ENCODE peak calls at places on chromosome 16, in seven cellular contexts. One of them, this sample, is unnamed.

GRCh38 chr16:89764711-89765201 is 43.4 kb downstream of the ZNF276 start:
- DNase-seq in GM12892: peak
- DNase-seq in K562: no peak
- DNase-seq in HepG2: no peak
- DNase-seq in SK-N-SH: no peak
- DNase-seq in GM12891: peak
- DNase-seq in H1: no peak
- DNase-seq in this sample: peak

GRCh38 chr16:66427036-66427446 is at the start of gene BEAN1:
- DNase-seq in GM12892: no peak
- DNase-seq in K562: peak
- DNase-seq in HepG2: no peak
- DNase-seq in SK-N-SH: peak
- DNase-seq in GM12891: no peak
- DNase-seq in H1: peak
- DNase-seq in this sample: no peak

GRCh38 chr16:84464116-84464515 is 40.3 kb downstream of the MEAK7 start:
- DNase-seq in GM12892: no peak
- DNase-seq in K562: no peak
- DNase-seq in HepG2: no peak
- DNase-seq in SK-N-SH: no peak
- DNase-seq in GM12891: no peak
- DNase-seq in H1: peak
- DNase-seq in this sample: no peak

GRCh38 chr16:3175157-3176153 is 12.5 kb upstream of the OR1F1 start:
- DNase-seq in GM12892: no peak
- DNase-seq in K562: peak
- DNase-seq in HepG2: peak
- DNase-seq in SK-N-SH: no peak
- DNase-seq in GM12891: no peak
- DNase-seq in H1: peak
- DNase-seq in this sample: no peak

GRCh38 chr16:4847774-4848587 is 700 bp downstream of the UBN1 start:
- DNase-seq in GM12892: peak
- DNase-seq in K562: peak
- DNase-seq in HepG2: peak
- DNase-seq in SK-N-SH: peak
- DNase-seq in GM12891: peak
- DNase-seq in H1: no peak
- DNase-seq in this sample: no peak

GRCh38 chr16:68246121-68246520 is 948 bp downstream of the PLA2G15 start:
- DNase-seq in GM12892: no peak
- DNase-seq in K562: no peak
- DNase-seq in HepG2: no peak
- DNase-seq in SK-N-SH: no peak
- DNase-seq in GM12891: no peak
- DNase-seq in H1: no peak
- DNase-seq in this sample: no peak

GRCh38 chr16:20300312-20301097 is 26.8 kb downstream of the GP2 start:
- DNase-seq in GM12892: peak
- DNase-seq in K562: peak
- DNase-seq in HepG2: peak
- DNase-seq in SK-N-SH: peak
- DNase-seq in GM12891: peak
- DNase-seq in H1: peak
- DNase-seq in this sample: peak

GRCh38 chr16:1877804-1878203 is 5.8 kb upstream of the MEIOB start:
- DNase-seq in GM12892: no peak
- DNase-seq in K562: peak
- DNase-seq in HepG2: no peak
- DNase-seq in SK-N-SH: no peak
- DNase-seq in GM12891: no peak
- DNase-seq in H1: no peak
- DNase-seq in this sample: no peak

GRCh38 chr16:35651841-35652240 is 2192.4 kb downstream of the TP53TG3F start:
- DNase-seq in GM12892: no peak
- DNase-seq in K562: no peak
- DNase-seq in HepG2: no peak
- DNase-seq in SK-N-SH: no peak
- DNase-seq in GM12891: no peak
- DNase-seq in H1: no peak
- DNase-seq in this sample: no peak

GRCh38 chr16:89104930-89105571 is 11.4 kb downstream of the ACSF3 start:
- DNase-seq in GM12892: peak
- DNase-seq in K562: no peak
- DNase-seq in HepG2: no peak
- DNase-seq in SK-N-SH: no peak
- DNase-seq in GM12891: no peak
- DNase-seq in H1: no peak
- DNase-seq in this sample: no peak

GRCh38 chr16:11205754-11206459 is 50.1 kb downstream of the SOCS1 start:
- DNase-seq in GM12892: no peak
- DNase-seq in K562: no peak
- DNase-seq in HepG2: peak
- DNase-seq in SK-N-SH: no peak
- DNase-seq in GM12891: no peak
- DNase-seq in H1: no peak
- DNase-seq in this sample: no peak

GRCh38 chr16:77785365-77785764 is 3.0 kb upstream of the VAT1L start:
- DNase-seq in GM12892: no peak
- DNase-seq in K562: no peak
- DNase-seq in HepG2: no peak
- DNase-seq in SK-N-SH: no peak
- DNase-seq in GM12891: no peak
- DNase-seq in H1: no peak
- DNase-seq in this sample: no peak

GRCh38 chr16:51549836-51550235 is 398.8 kb upstream of the SALL1 start:
- DNase-seq in GM12892: no peak
- DNase-seq in K562: no peak
- DNase-seq in HepG2: no peak
- DNase-seq in SK-N-SH: no peak
- DNase-seq in GM12891: no peak
- DNase-seq in H1: no peak
- DNase-seq in this sample: no peak

GRCh38 chr16:815861-816260 is 15.3 kb upstream of the GNG13 start:
- DNase-seq in GM12892: no peak
- DNase-seq in K562: no peak
- DNase-seq in HepG2: no peak
- DNase-seq in SK-N-SH: no peak
- DNase-seq in GM12891: no peak
- DNase-seq in H1: no peak
- DNase-seq in this sample: no peak
- TF ChIP-seq TAF1 in GM12892: no peak
- TF ChIP-seq TAF1 in K562: no peak
- TF ChIP-seq TAF1 in HepG2: no peak
- TF ChIP-seq TAF1 in SK-N-SH: no peak
- TF ChIP-seq TAF1 in GM12891: no peak
- TF ChIP-seq TAF1 in H1: no peak
- TF ChIP-seq TAF1 in this sample: no peak

GRCh38 chr16:12320298-12320706 is 343.8 kb downstream of the SNX29 start:
- DNase-seq in GM12892: no peak
- DNase-seq in K562: no peak
- DNase-seq in HepG2: no peak
- DNase-seq in SK-N-SH: no peak
- DNase-seq in GM12891: no peak
- DNase-seq in H1: no peak
- DNase-seq in this sample: no peak

GRCh38 chr16:12317856-12318591 is 341.5 kb downstream of the SNX29 start:
- DNase-seq in GM12892: no peak
- DNase-seq in K562: no peak
- DNase-seq in HepG2: no peak
- DNase-seq in SK-N-SH: no peak
- DNase-seq in GM12891: no peak
- DNase-seq in H1: no peak
- DNase-seq in this sample: no peak

GRCh38 chr16:12318661-12319463 is 342.3 kb downstream of the SNX29 start:
- DNase-seq in GM12892: no peak
- DNase-seq in K562: no peak
- DNase-seq in HepG2: peak
- DNase-seq in SK-N-SH: no peak
- DNase-seq in GM12891: no peak
- DNase-seq in H1: no peak
- DNase-seq in this sample: no peak

GRCh38 chr16:12321363-12321762 is 344.8 kb downstream of the SNX29 start:
- DNase-seq in GM12892: no peak
- DNase-seq in K562: no peak
- DNase-seq in HepG2: peak
- DNase-seq in SK-N-SH: no peak
- DNase-seq in GM12891: no peak
- DNase-seq in H1: no peak
- DNase-seq in this sample: no peak

GRCh38 chr16:12319464-12320030 is 343.0 kb downstream of the SNX29 start:
- DNase-seq in GM12892: no peak
- DNase-seq in K562: no peak
- DNase-seq in HepG2: no peak
- DNase-seq in SK-N-SH: no peak
- DNase-seq in GM12891: no peak
- DNase-seq in H1: no peak
- DNase-seq in this sample: no peak
- TF ChIP-seq TAF1 in GM12892: no peak
- TF ChIP-seq TAF1 in K562: no peak
- TF ChIP-seq TAF1 in HepG2: no peak
- TF ChIP-seq TAF1 in SK-N-SH: no peak
- TF ChIP-seq TAF1 in GM12891: no peak
- TF ChIP-seq TAF1 in H1: no peak
- TF ChIP-seq TAF1 in this sample: no peak

DNA sequence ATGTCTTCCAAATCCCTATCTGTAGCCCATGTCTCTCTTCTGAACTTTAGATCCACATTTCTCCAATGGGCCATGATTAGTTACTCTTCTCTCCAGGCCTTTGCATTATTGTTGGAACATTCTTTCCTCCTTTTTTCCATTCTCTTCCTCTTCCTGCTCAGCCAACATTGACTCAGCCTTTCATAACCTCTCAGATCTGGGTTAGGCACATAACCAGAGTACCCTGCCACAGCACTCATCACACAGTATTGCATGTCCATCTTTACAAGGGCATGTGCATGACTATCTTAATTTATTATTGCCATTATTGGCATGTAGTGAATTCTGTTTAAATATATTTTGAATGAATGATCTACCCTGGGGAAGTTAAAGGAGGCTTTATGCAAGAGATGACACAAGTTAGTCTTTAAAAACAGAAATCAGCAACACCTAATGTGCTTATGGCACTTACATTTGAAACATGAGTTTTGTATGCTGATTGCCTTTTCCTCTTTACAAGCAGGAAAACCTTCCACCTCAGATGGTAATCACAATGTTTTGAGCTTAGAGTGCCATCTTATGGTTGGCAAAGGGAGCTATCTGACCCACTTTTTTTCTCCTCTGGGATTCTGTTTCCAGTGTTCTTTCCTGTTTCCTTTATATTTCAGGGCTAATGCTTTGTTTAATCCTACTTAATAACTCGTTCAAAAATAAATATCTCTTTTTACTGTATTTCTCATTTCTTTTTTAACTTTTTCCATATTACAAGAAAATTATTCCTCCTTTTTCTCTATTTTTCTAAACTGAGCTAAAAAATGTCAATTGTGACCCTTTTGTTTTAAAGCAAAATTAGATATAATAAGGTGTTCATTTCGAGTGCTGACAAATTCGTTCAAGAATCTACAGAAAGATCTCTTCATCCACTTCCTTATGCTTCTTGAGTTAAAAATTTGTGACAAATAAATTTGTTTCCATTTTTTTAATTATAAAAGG is 151.0 kb upstream of the RBL2 start:
- DNase-seq in GM12892: no peak
- DNase-seq in K562: peak
- DNase-seq in HepG2: peak
- DNase-seq in SK-N-SH: peak
- DNase-seq in GM12891: no peak
- DNase-seq in H1: no peak
- DNase-seq in this sample: peak
- TF ChIP-seq TAF1 in GM12892: no peak
- TF ChIP-seq TAF1 in K562: no peak
- TF ChIP-seq TAF1 in HepG2: no peak
- TF ChIP-seq TAF1 in SK-N-SH: no peak
- TF ChIP-seq TAF1 in GM12891: no peak
- TF ChIP-seq TAF1 in H1: no peak
- TF ChIP-seq TAF1 in this sample: no peak

DNA sequence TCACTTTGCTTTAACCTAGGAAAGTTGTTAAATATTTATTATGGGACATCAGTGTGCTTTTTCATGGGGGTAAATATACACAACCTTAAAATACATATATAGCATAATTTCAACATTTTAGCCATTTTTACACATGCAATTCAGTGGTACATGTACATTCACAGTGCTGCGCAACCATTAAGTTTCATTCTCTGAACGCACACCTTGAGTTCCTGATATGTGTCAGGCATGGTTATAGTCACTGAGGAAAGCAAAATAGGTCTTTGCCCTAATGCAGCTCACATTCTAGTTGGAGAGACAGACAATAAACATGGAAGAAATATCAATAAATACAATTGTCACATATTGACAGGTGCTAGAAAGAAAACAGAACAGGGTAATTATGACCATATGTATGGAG is 12.8 kb upstream of the CNEP1R1 start:
- DNase-seq in GM12892: no peak
- DNase-seq in K562: no peak
- DNase-seq in HepG2: no peak
- DNase-seq in SK-N-SH: no peak
- DNase-seq in GM12891: no peak
- DNase-seq in H1: no peak
- DNase-seq in this sample: no peak
- TF ChIP-seq TAF1 in GM12892: no peak
- TF ChIP-seq TAF1 in K562: no peak
- TF ChIP-seq TAF1 in HepG2: no peak
- TF ChIP-seq TAF1 in SK-N-SH: no peak
- TF ChIP-seq TAF1 in GM12891: no peak
- TF ChIP-seq TAF1 in H1: no peak
- TF ChIP-seq TAF1 in this sample: no peak

DNA sequence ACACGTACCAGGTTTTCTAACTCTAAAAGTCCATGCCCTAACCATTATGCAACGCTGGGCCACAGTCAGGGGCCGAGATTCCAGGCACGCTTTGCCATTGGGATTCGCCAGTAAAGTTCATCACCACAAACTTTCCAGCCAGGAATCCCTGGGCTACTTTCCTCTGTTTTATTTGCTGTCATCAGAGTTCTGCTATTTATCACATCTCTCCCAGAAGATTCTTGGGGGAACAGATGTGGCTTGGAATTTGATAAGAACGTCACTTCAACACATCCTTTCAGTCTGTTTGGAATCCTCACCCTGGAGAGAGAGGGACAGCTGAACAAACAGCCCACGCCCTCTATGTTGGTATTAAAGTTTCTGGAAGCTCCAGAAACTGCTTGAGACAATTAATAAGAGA is 109.6 kb upstream of the CACNG3 start:
- DNase-seq in GM12892: no peak
- DNase-seq in K562: no peak
- DNase-seq in HepG2: no peak
- DNase-seq in SK-N-SH: no peak
- DNase-seq in GM12891: no peak
- DNase-seq in H1: no peak
- DNase-seq in this sample: no peak
- TF ChIP-seq TAF1 in GM12892: no peak
- TF ChIP-seq TAF1 in K562: no peak
- TF ChIP-seq TAF1 in HepG2: no peak
- TF ChIP-seq TAF1 in SK-N-SH: no peak
- TF ChIP-seq TAF1 in GM12891: no peak
- TF ChIP-seq TAF1 in H1: no peak
- TF ChIP-seq TAF1 in this sample: no peak